ENCODE peak calls at places on chromosomes 1 and 21, in eight cellular contexts. L, E, H, R, Z, G, Q and T are unnamed samples.

GRCh38 chr1:17903386-17903785 is 148.3 kb downstream of the ACTL8 start:
- DNase-seq in H (no peak), Z (no peak), Q (no peak), R (no peak), L (no peak), E (no peak), G (no peak), T (no peak)

GRCh38 chr1:151132676-151133338 is 13.6 kb downstream of the SEMA6C start:
- DNase-seq in E (peak; percentile 39), G (no peak), L (no peak), Q (no peak), R (no peak), Z (no peak), H (no peak), T (no peak)

GRCh38 chr1:42155362-42155761 is 2.2 kb downstream of the GUCA2B start:
- DNase-seq in L (no peak), R (no peak), Z (no peak), G (no peak), Q (no peak), H (no peak), E (peak; percentile 32), T (no peak)

GRCh38 chr1:244205171-244205570 is 154.1 kb downstream of the ZBTB18 start:
- DNase-seq in R (peak; percentile 25), E (no peak), L (no peak), H (no peak), Z (no peak), G (no peak), Q (no peak), T (no peak)

GRCh38 chr1:47590523-47591225 is 152.8 kb downstream of the FOXD2 start:
- DNase-seq in E (no peak), Z (no peak), H (no peak), R (no peak), Q (no peak), L (no peak), G (peak; percentile 52), T (no peak)

GRCh38 chr21:27058673-27059365 is 91.9 kb upstream of the ADAMTS5 start:
- DNase-seq in R (no peak), Q (no peak), G (no peak), H (no peak), L (no peak), E (no peak), Z (no peak), T (no peak)

GRCh38 chr1:22287946-22288520 is 145.1 kb upstream of the WNT4 start:
- DNase-seq in Z (no peak), E (no peak), Q (no peak), G (peak; percentile 61), L (no peak), H (no peak), R (no peak), T (no peak)

GRCh38 chr1:219913005-219913404 is 15.4 kb downstream of the SLC30A10 start:
- DNase-seq in E (no peak), L (no peak), G (no peak), R (no peak), Q (no peak), Z (no peak), H (no peak), T (no peak)

GRCh38 chr1:94805912-94806311 is 14.2 kb upstream of the SLC44A3 start:
- DNase-seq in Z (peak; percentile 68), G (no peak), H (no peak), E (peak; percentile 70), Q (peak; percentile 62), R (peak; percentile 61), L (no peak), T (peak; percentile 62)

GRCh38 chr1:29200905-29201594 is 19.4 kb upstream of the SRSF4 start:
- DNase-seq in Z (no peak), E (no peak), L (no peak), G (no peak), H (no peak), R (peak; percentile 50), Q (no peak), T (no peak)

DNA sequence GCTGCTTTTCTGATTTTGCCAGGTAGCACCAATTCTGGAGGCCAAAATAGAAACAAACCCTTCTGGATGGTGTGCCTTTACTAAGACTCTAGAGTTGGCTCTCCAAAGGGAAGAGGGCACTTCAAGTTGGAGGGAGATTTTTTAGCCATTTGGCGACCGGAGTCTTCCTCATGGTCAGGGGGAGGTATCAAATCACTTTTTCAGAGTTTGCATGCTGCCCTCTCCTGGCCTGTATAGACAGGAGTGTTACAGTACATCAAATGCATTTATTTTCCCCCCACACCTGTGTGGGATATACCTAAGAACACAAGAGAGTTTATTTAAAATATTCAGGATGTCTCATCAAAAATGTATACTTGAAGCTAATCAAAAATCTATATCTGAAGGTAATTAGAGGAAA is 3.2 kb downstream of the GREM2 start:
- DNase-seq in Q (no peak), E (no peak), H (no peak), G (no peak), Z (no peak), L (no peak), R (no peak), T (peak; percentile 22)
- TF ChIP-seq CTCF in Q (no peak), E (no peak), H (no peak), G (no peak), Z (no peak), L (peak; percentile 52), R (peak; percentile 40), T (peak; percentile 32)

DNA sequence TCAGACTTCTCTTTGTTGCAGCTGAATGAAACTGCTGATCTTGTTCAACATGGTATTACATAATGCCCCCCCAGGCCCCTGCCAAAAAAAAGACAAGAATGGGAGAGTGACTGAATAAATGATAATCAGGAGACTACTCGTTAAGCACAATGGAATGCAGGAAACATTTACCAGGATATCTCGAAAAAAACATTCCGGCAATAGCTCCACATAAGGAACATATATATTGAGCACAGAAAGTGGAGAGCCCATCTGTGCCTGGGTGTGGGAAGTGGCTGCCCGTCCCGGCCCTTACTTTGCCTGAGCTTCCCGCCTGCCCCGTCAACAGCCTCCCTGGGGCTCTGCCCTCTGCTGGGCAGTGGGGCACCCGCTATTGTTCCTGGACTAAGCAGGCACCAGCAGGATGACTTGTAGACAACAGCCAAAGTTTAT is 13.4 kb downstream of the TRIM11 start:
- DNase-seq in R (peak; percentile 73), H (peak; percentile 58), Z (no peak), G (no peak), E (no peak), L (no peak), Q (no peak), T (peak; percentile 41)
- TF ChIP-seq CTCF in R (peak; percentile 60), H (peak; percentile 72), Z (no peak), G (peak; percentile 21), E (no peak), L (peak; percentile 42), Q (peak; percentile 32), T (no peak)

GRCh38 chr1:236543065-236543669 is 19.4 kb downstream of the LGALS8 start:
- DNase-seq in E (no peak), G (no peak), R (no peak), L (no peak), H (no peak), Q (no peak), Z (no peak), T (peak; percentile 20)
- TF ChIP-seq CTCF in E (no peak), G (no peak), R (no peak), L (peak; percentile 50), H (no peak), Q (no peak), Z (no peak), T (peak; percentile 43)

GRCh38 chr21:42010507-42011493 is 640 bp upstream of the ZBTB21 start:
- DNase-seq in Q (peak; percentile 12), E (no peak), H (no peak), G (no peak), R (no peak), Z (peak; percentile 57), L (no peak), T (peak; percentile 39)
- TF ChIP-seq CTCF in Q (no peak), E (no peak), H (peak; percentile 44), G (no peak), R (peak; percentile 29), Z (no peak), L (peak; percentile 46), T (no peak)

GRCh38 chr1:3431686-3432085 is 22.8 kb upstream of the ARHGEF16 start:
- DNase-seq in G (no peak), H (no peak), L (no peak), Q (no peak), R (no peak), Z (no peak), E (no peak), T (no peak)

GRCh38 chr1:3430406-3430805 is 24.1 kb upstream of the ARHGEF16 start:
- DNase-seq in Z (no peak), L (no peak), Q (no peak), H (no peak), E (no peak), G (no peak), R (no peak), T (no peak)

GRCh38 chr1:3430820-3431219 is 23.6 kb upstream of the ARHGEF16 start:
- DNase-seq in E (no peak), H (no peak), L (no peak), R (no peak), Q (no peak), Z (no peak), G (no peak), T (no peak)

GRCh38 chr1:3432306-3432705 is 22.2 kb upstream of the ARHGEF16 start:
- DNase-seq in L (no peak), R (no peak), H (no peak), G (no peak), Q (no peak), Z (no peak), E (no peak), T (no peak)

GRCh38 chr1:3431266-3431665 is 23.2 kb upstream of the ARHGEF16 start:
- DNase-seq in E (no peak), G (no peak), H (no peak), L (no peak), R (no peak), Q (no peak), Z (no peak), T (peak; percentile 50)
- TF ChIP-seq CTCF in E (peak; percentile 40), G (no peak), H (peak; percentile 9), L (peak; percentile 76), R (peak; percentile 21), Q (no peak), Z (no peak), T (peak; percentile 59)

GRCh38 chr1:77084457-77084856 is 134.8 kb downstream of the PIGK start:
- DNase-seq in L (no peak), E (no peak), G (no peak), H (no peak), Q (no peak), R (no peak), Z (no peak), T (no peak)

GRCh38 chr1:77081834-77082233 is 137.4 kb downstream of the PIGK start:
- DNase-seq in R (no peak), H (no peak), Z (no peak), G (no peak), E (no peak), L (no peak), Q (no peak), T (no peak)

GRCh38 chr1:77085109-77085508 is 134.1 kb downstream of the PIGK start:
- DNase-seq in L (no peak), H (no peak), R (no peak), Q (no peak), E (no peak), G (no peak), Z (no peak), T (no peak)
- TF ChIP-seq CTCF in L (no peak), H (no peak), R (no peak), Q (no peak), E (no peak), G (no peak), Z (no peak), T (no peak)

GRCh38 chr1:10068605-10069294 is 36.0 kb downstream of the UBE4B start:
- DNase-seq in Q (peak; percentile 6), H (no peak), E (no peak), L (no peak), G (no peak), R (peak; percentile 47), Z (no peak), T (no peak)
- TF ChIP-seq CTCF in Q (no peak), H (no peak), E (no peak), L (no peak), G (no peak), R (no peak), Z (no peak), T (no peak)